ENCODE peak calls at places on chromosome 14, in eight cellular contexts. V is psoas muscle, I is sigmoid colon, L is progenitor cell of endocrine pancreas, R is BE2C, K is cardiac muscle cell, S is stomach, Z is endodermal cell. D is an unnamed sample.

GRCh38 chr14:96072746-96073145 is 33.6 kb downstream of the C14orf132 start:
- DNase-seq in Z (no peak), S (no peak), K (no peak), V (no peak), R (no peak), L (no peak), I (no peak), D (no peak)

GRCh38 chr14:47539065-47539464 is 136.3 kb downstream of the MDGA2 start:
- DNase-seq in V (no peak), I (no peak), Z (peak; percentile 71), K (peak; percentile 10), L (no peak), S (no peak), R (peak; percentile 12), D (no peak)

GRCh38 chr14:70665448-70666363 is 24.0 kb downstream of the TTC9 start:
- DNase-seq in K (no peak), I (no peak), L (no peak), S (peak; percentile 91), R (no peak), V (no peak), Z (peak; percentile 72), D (no peak)

GRCh38 chr14:89973234-89973823 is 17.6 kb downstream of the TDP1 start:
- DNase-seq in Z (peak; percentile 89), V (peak; percentile 54), R (peak; percentile 81), S (peak; percentile 60), L (peak; percentile 48), I (peak; percentile 80), K (peak; percentile 82), D (peak; percentile 66)

GRCh38 chr14:65993103-65993502 is 493.1 kb upstream of the CCDC196 start:
- DNase-seq in V (no peak), I (no peak), Z (no peak), S (no peak), K (no peak), R (no peak), L (no peak), D (no peak)

GRCh38 chr14:95409472-95410307 is 90.0 kb upstream of the CLMN start:
- DNase-seq in L (no peak), Z (no peak), V (no peak), K (no peak), R (no peak), I (no peak), S (no peak), D (no peak)

GRCh38 chr14:36509056-36509917 is 10.7 kb downstream of the NKX2-1 start:
- DNase-seq in I (no peak), R (no peak), S (no peak), Z (peak; percentile 49), K (no peak), L (no peak), V (no peak), D (no peak)

GRCh38 chr14:74976264-74977113 is 21.1 kb upstream of the PGF start:
- DNase-seq in K (no peak), L (no peak), R (no peak), Z (no peak), S (no peak), I (no peak), V (no peak), D (no peak)

GRCh38 chr14:95476747-95477146 is 39.7 kb downstream of the SYNE3 start:
- DNase-seq in V (no peak), R (no peak), S (no peak), K (no peak), L (no peak), Z (no peak), I (no peak), D (no peak)

GRCh38 chr14:60646202-60646886 is 2.9 kb downstream of the SIX1 start:
- DNase-seq in R (no peak), S (no peak), I (no peak), Z (peak; percentile 72), V (no peak), K (no peak), L (no peak), D (no peak)

GRCh38 chr14:80325112-80325511 is 113.8 kb upstream of the DIO2 start:
- DNase-seq in Z (no peak), R (no peak), K (no peak), L (no peak), V (no peak), I (no peak), S (no peak), D (no peak)

GRCh38 chr14:60724080-60724618 is at the start of gene SIX4:
- DNase-seq in K (peak; percentile 78), R (peak; percentile 76), L (peak; percentile 70), I (peak; percentile 87), V (peak; percentile 80), S (peak; percentile 78), Z (peak; percentile 95), D (peak; percentile 47)

GRCh38 chr14:105059035-105059916 is 6.0 kb downstream of the GPR132 start:
- DNase-seq in S (no peak), L (no peak), V (no peak), R (no peak), K (no peak), Z (peak; percentile 72), I (no peak), D (no peak)

GRCh38 chr14:101559624-101560533 is 1.4 kb upstream of the DIO3 start:
- DNase-seq in K (peak; percentile 48), I (peak; percentile 81), S (no peak), R (no peak), L (peak; percentile 39), V (peak; percentile 44), Z (peak; percentile 81), D (peak; percentile 32)
- TF ChIP-seq CTCF in K (peak; percentile 32), I (no peak), S (no peak), R (peak; percentile 29), L (peak; percentile 47), V (peak; percentile 21), Z (peak; percentile 55), D (peak; percentile 46)

DNA sequence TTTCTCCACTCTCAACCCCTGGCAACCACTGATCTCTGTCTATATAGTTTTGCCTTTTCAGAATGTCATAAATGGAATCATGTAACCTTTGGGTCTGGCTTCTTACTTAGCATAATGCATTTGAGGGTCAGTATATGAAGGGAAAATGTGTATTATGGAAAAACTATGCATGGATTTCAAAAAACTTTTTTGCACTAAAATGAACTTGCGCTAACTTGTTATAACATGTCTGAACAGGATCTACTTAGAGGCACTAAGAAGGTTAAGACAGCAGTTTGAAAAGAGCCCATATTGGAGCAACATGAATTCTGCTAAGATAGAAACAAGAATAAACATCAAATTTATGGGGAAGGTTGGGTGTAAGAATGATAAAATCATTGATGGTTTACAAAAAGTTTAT is 29.1 kb downstream of the SLC39A9 start:
- DNase-seq in Z (no peak), R (no peak), K (no peak), I (no peak), S (no peak), L (no peak), V (no peak), D (no peak)
- TF ChIP-seq CTCF in Z (no peak), R (no peak), K (no peak), I (no peak), S (no peak), L (no peak), V (no peak), D (no peak)

GRCh38 chr14:50260072-50260471 is 28.7 kb upstream of the SOS2 start:
- DNase-seq in Z (no peak), S (no peak), V (no peak), R (no peak), K (no peak), L (no peak), I (no peak), D (no peak)

GRCh38 chr14:50262865-50263264 is 31.5 kb upstream of the SOS2 start:
- DNase-seq in L (no peak), V (no peak), I (no peak), R (no peak), Z (no peak), K (no peak), S (no peak), D (no peak)

GRCh38 chr14:50263321-50263720 is 31.9 kb upstream of the SOS2 start:
- DNase-seq in I (no peak), Z (no peak), V (no peak), K (no peak), L (no peak), S (no peak), R (no peak), D (no peak)

GRCh38 chr14:50257728-50258127 is 26.4 kb upstream of the SOS2 start:
- DNase-seq in S (no peak), I (no peak), L (no peak), Z (no peak), R (no peak), K (no peak), V (no peak), D (no peak)

DNA sequence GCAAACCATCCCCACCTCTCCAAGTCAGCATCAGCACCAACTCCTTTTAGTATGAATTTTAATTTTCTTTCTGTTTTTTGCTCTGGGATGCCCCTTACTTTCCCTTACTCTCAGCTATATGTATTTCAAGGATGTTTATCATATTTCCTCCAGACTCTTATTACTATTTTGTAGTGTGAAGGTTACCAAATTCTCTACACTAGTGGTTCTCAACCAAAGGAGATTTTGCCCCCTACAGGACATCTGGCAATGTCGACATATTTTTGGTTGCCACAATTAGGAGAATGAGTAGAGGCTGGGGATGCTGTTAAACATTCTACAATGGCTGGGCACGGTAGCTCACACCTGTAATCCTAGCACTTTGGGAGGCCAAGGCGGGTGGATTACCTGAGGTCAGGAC is 29.1 kb upstream of the SOS2 start:
- DNase-seq in I (no peak), S (no peak), V (no peak), R (peak; percentile 14), L (no peak), K (peak; percentile 68), Z (peak; percentile 56), D (no peak)
- TF ChIP-seq CTCF in I (no peak), S (no peak), V (peak; percentile 37), R (peak; percentile 65), L (peak; percentile 33), K (peak; percentile 65), Z (peak; percentile 65), D (peak; percentile 59)

GRCh38 chr14:102629011-102629444 is 36.6 kb downstream of the RCOR1 start:
- DNase-seq in K (no peak), Z (no peak), R (no peak), I (no peak), S (no peak), L (no peak), V (no peak), D (no peak)

GRCh38 chr14:102629700-102630365 is 37.4 kb downstream of the RCOR1 start:
- DNase-seq in L (no peak), S (no peak), V (no peak), R (no peak), K (peak; percentile 33), I (no peak), Z (peak; percentile 64), D (no peak)

GRCh38 chr14:102625564-102626296 is 33.3 kb downstream of the RCOR1 start:
- DNase-seq in K (no peak), R (no peak), L (no peak), V (no peak), I (no peak), Z (no peak), S (no peak), D (no peak)

GRCh38 chr14:102630405-102630804 is 38.0 kb downstream of the RCOR1 start:
- DNase-seq in L (no peak), Z (no peak), S (no peak), R (no peak), V (no peak), K (no peak), I (no peak), D (no peak)

DNA sequence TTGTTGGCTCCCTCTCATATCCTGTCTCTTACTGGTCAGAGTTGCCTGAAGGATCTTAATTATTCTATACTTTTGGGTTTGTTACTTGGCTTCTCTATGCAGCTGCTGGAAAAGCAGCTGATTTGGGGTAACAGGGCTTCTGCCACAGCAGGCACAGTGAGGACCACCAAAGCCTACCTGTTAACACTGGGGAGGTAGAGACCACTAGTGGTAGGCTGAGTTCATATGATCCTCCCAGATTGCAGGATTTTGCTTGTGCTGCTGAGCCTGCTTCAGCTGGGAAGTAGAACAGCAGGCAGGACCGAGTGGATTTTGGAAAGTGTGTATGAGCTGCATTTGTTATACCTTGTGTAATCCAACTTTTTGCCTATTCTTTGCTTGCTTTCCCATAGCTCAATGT is 34.1 kb downstream of the RCOR1 start:
- DNase-seq in V (no peak), R (no peak), L (no peak), K (no peak), S (no peak), I (no peak), Z (no peak), D (no peak)
- TF ChIP-seq CTCF in V (no peak), R (no peak), L (no peak), K (no peak), S (no peak), I (no peak), Z (peak; percentile 45), D (no peak)

D was measured in neural crest cell.